ENCODE peak calls at places on chromosomes 16 and 17, in ten cellular contexts. E is transverse colon, Q is dorsolateral prefrontal cortex, J is BE2C, N is AG04450, A is heart right ventricle, K is cardiac muscle cell, P is NT2/D1, B is GM23248, I is H7. O is an unnamed sample.

GRCh38 chr16:56425439-56425832 is at the start of gene AMFR:
- DNase-seq in J (peak; percentile 84), A (peak; percentile 58), N (peak; percentile 36), E (peak; percentile 75), I (peak; percentile 94), P (peak; percentile 75), K (peak; percentile 89), Q (peak; percentile 38), B (peak; percentile 96), O (peak; percentile 91)

GRCh38 chr16:84614914-84615813 is 2.7 kb downstream of the COTL1 start:
- DNase-seq in P (no peak), N (no peak), A (no peak), Q (no peak), I (peak; percentile 53), E (no peak), K (no peak), B (no peak), J (no peak), O (no peak)

GRCh38 chr16:15950167-15950854 is 895 bp downstream of the ABCC1 start:
- DNase-seq in A (no peak), N (no peak), I (peak; percentile 59), J (peak; percentile 46), E (peak; percentile 36), K (peak; percentile 66), P (no peak), B (peak; percentile 70), Q (no peak), O (no peak)

GRCh38 chr17:80445152-80446110 is 30.5 kb downstream of the ENDOV start:
- DNase-seq in P (no peak), I (no peak), Q (peak; percentile 74), N (no peak), J (no peak), K (no peak), A (no peak), B (no peak), E (no peak), O (no peak)

GRCh38 chr16:1296688-1297412 is 12.6 kb upstream of the UBE2I start:
- DNase-seq in I (no peak), P (no peak), K (no peak), Q (no peak), N (no peak), B (peak; percentile 84), A (no peak), E (peak; percentile 43), J (no peak), O (no peak)

GRCh38 chr16:82470506-82471196 is 156.1 kb upstream of the CDH13 start:
- DNase-seq in B (no peak), K (no peak), E (peak; percentile 19), A (no peak), P (no peak), I (no peak), Q (no peak), J (no peak), N (no peak), O (no peak)

GRCh38 chr17:41642252-41643156 is 18.1 kb upstream of the KRT17 start:
- DNase-seq in K (no peak), I (no peak), N (no peak), B (peak; percentile 24), A (no peak), E (no peak), J (no peak), Q (no peak), P (no peak), O (no peak)

GRCh38 chr17:45110676-45111611 is 21.4 kb downstream of the PLCD3 start:
- DNase-seq in E (no peak), A (peak; percentile 76), B (peak; percentile 43), J (no peak), I (no peak), P (no peak), N (no peak), K (no peak), Q (peak; percentile 55), O (peak; percentile 57)

GRCh38 chr17:40015005-40015997 is at the start of gene CSF3:
- DNase-seq in A (no peak), I (peak; percentile 52), B (no peak), N (no peak), P (no peak), E (peak; percentile 62), J (no peak), K (peak; percentile 44), Q (no peak), O (peak; percentile 71)

GRCh38 chr17:59154721-59155438 is at the start of gene SKA2:
- DNase-seq in I (peak; percentile 87), B (peak; percentile 99), J (peak; percentile 98), A (peak; percentile 98), K (peak; percentile 100), P (peak; percentile 96), Q (peak; percentile 98), E (peak; percentile 97), N (no peak), O (peak; percentile 96)

GRCh38 chr17:48297825-48298224 is 132.2 kb downstream of the SKAP1 start:
- DNase-seq in J (no peak), P (no peak), N (no peak), Q (no peak), A (no peak), B (no peak), K (no peak), I (no peak), E (no peak), O (no peak)

GRCh38 chr17:48299760-48300159 is 130.3 kb downstream of the SKAP1 start:
- DNase-seq in Q (no peak), J (no peak), P (no peak), I (no peak), B (no peak), A (no peak), K (no peak), N (no peak), E (no peak), O (no peak)

GRCh38 chr17:48294989-48295892 is 134.8 kb downstream of the SKAP1 start:
- DNase-seq in B (peak; percentile 16), K (peak; percentile 42), N (no peak), J (no peak), P (no peak), E (no peak), Q (no peak), A (no peak), I (no peak), O (no peak)

GRCh38 chr17:48296453-48296852 is 133.6 kb downstream of the SKAP1 start:
- DNase-seq in B (no peak), I (no peak), N (no peak), J (no peak), Q (no peak), K (no peak), E (no peak), A (no peak), P (no peak), O (no peak)

GRCh38 chr17:48301002-48301401 is 129.0 kb downstream of the SKAP1 start:
- DNase-seq in B (no peak), A (no peak), E (no peak), P (no peak), I (no peak), J (no peak), K (no peak), N (no peak), Q (no peak), O (no peak)
- H3K27me3 ChIP-seq in B (peaks cover 71% of the 10 kb centered on the region), A (peaks cover 25% of the 10 kb centered on the region), E (peaks cover 19% of the 10 kb centered on the region), P (no peaks in the 10 kb centered on the region), I (no peaks in the 10 kb centered on the region), J (peaks cover 83% of the 10 kb centered on the region), K (peaks cover 85% of the 10 kb centered on the region), N (peaks cover 30% of the 10 kb centered on the region), Q (peaks cover 58% of the 10 kb centered on the region), O (no peaks in the 10 kb centered on the region)

GRCh38 chr17:76444518-76445311 is 8.2 kb downstream of the UBE2O start:
- DNase-seq in Q (no peak), J (no peak), E (no peak), A (no peak), P (peak; percentile 58), B (peak; percentile 55), K (no peak), I (peak; percentile 60), N (no peak), O (no peak)
- H3K4me3 ChIP-seq in Q (no peak overlapping the region), J (no peak overlapping the region), E (no peak overlapping the region), A (no peak overlapping the region), P (no peak overlapping the region), B (no peak overlapping the region), K (no peak overlapping the region), I (no peak overlapping the region), N (no peak overlapping the region), O (no peak overlapping the region)

GRCh38 chr17:48539177-48539576 is 5.7 kb downstream of the HOXB2 start:
- DNase-seq in K (peak; percentile 63), A (no peak), Q (no peak), N (no peak), B (peak; percentile 89), I (no peak), P (no peak), J (no peak), E (no peak), O (no peak)
- H3K27me3 ChIP-seq in K (no peaks in the 10 kb centered on the region), A (peaks cover 71% of the 10 kb centered on the region), Q (peaks cover 77% of the 10 kb centered on the region), N (no peaks in the 10 kb centered on the region), B (no peaks in the 10 kb centered on the region), I (peaks cover 50% of the 10 kb centered on the region), P (peaks cover 52% of the 10 kb centered on the region), J (peaks cover 88% of the 10 kb centered on the region), E (peaks cover 17% of the 10 kb centered on the region), O (peaks cover 2% of the 10 kb centered on the region)

GRCh38 chr17:74924250-74924948 is at the start of gene OTOP2:
- DNase-seq in I (peak; percentile 85), J (no peak), P (no peak), Q (no peak), N (no peak), B (no peak), A (peak; percentile 25), K (no peak), E (peak; percentile 25), O (no peak)
- H3K4me3 ChIP-seq in I (peak within 1 kb of the TSS; percentile 37), J (no peak within 1 kb of the TSS), P (peak within 1 kb of the TSS; percentile 49), Q (peak within 1 kb of the TSS; percentile 28), N (peak within 1 kb of the TSS; percentile 36), B (no peak within 1 kb of the TSS), A (peak within 1 kb of the TSS; percentile 25), K (peak within 1 kb of the TSS; percentile 27), E (peak within 1 kb of the TSS; percentile 21), O (peak within 1 kb of the TSS; percentile 8)

O was measured in right cardiac atrium.